ENCODE peak calls at places on chromosome 2, in eight cellular contexts. Y is neural progenitor cell; M is OCI-LY7; W is psoas muscle; T is GM06990; Z is right cardiac atrium; E is cardiac muscle cell; K is CD8-positive, alpha-beta T cell. N is an unnamed sample.

GRCh38 chr2:1991706-1992245 is 247.5 kb upstream of the PXDN start:
- DNase-seq in T (no peak), Z (no peak), M (no peak), E (no peak), K (no peak), Y (no peak), W (no peak), N (no peak)

GRCh38 chr2:33322099-33322498 is 154.3 kb upstream of the RASGRP3 start:
- DNase-seq in Y (no peak), K (no peak), T (no peak), E (peak), M (no peak), Z (no peak), W (no peak), N (no peak)

GRCh38 chr2:121350884-121351283 is 65.9 kb upstream of the TFCP2L1 start:
- DNase-seq in W (no peak), Y (no peak), T (no peak), Z (no peak), M (no peak), K (no peak), E (no peak), N (no peak)

GRCh38 chr2:28366496-28367282 is 26.0 kb upstream of the FOSL2 start:
- DNase-seq in K (peak), M (no peak), T (no peak), Z (no peak), Y (no peak), E (peak), W (peak), N (peak)

GRCh38 chr2:100675373-100675772 is 112.6 kb downstream of the PDCL3 start:
- DNase-seq in Z (no peak), Y (no peak), M (no peak), K (no peak), T (no peak), W (no peak), E (no peak), N (no peak)

GRCh38 chr2:37168217-37168981 is 11.6 kb upstream of the EIF2AK2 start:
- DNase-seq in W (no peak), K (no peak), E (peak), Y (peak), T (no peak), M (peak), Z (no peak), N (no peak)

GRCh38 chr2:218891275-218892135 is 10.9 kb downstream of the WNT10A start:
- DNase-seq in K (no peak), W (no peak), T (no peak), M (no peak), E (no peak), Y (no peak), Z (no peak), N (no peak)

GRCh38 chr2:234998404-234999211 is 46.8 kb downstream of the SH3BP4 start:
- DNase-seq in Z (no peak), E (peak), Y (peak), W (peak), M (no peak), K (no peak), T (no peak), N (no peak)

GRCh38 chr2:190947711-190948251 is 66.2 kb downstream of the STAT1 start:
- DNase-seq in Y (no peak), E (peak), Z (no peak), K (no peak), T (peak), W (no peak), M (no peak), N (peak)

GRCh38 chr2:56184500-56184996 is 758 bp downstream of the CCDC85A start:
- DNase-seq in Z (no peak), Y (peak), W (peak), T (peak), K (no peak), E (peak), M (no peak), N (no peak)

GRCh38 chr2:187658952-187659525 is 104.8 kb upstream of the TFPI start:
- DNase-seq in T (no peak), Y (peak), M (peak), Z (no peak), W (no peak), K (no peak), E (peak), N (peak)

GRCh38 chr2:203394519-203395227 is 66.5 kb downstream of the ABI2 start:
- DNase-seq in Z (no peak), Y (peak), K (no peak), E (no peak), W (no peak), T (no peak), M (no peak), N (peak)

GRCh38 chr2:104340162-104340561 is 513.8 kb upstream of the POU3F3 start:
- DNase-seq in K (no peak), W (no peak), M (no peak), T (no peak), Y (no peak), E (no peak), Z (no peak), N (no peak)

GRCh38 chr2:96802281-96802595 is 13.8 kb upstream of the CNNM3 start:
- DNase-seq in K (no peak), W (peak), E (no peak), M (peak), T (peak), Z (no peak), Y (no peak), N (no peak)

GRCh38 chr2:10548626-10549025 is 100.5 kb upstream of the ODC1 start:
- DNase-seq in Y (no peak), M (no peak), Z (no peak), K (no peak), E (no peak), W (no peak), T (no peak), N (no peak)

GRCh38 chr2:9703701-9704221 is 73.0 kb upstream of the YWHAQ start:
- DNase-seq in Z (no peak), T (no peak), K (no peak), Y (no peak), E (no peak), W (no peak), M (no peak), N (no peak)

GRCh38 chr2:101520246-101520645 is 45.3 kb upstream of the RFX8 start:
- DNase-seq in Z (no peak), W (no peak), M (no peak), T (no peak), K (no peak), E (no peak), Y (no peak), N (peak)

GRCh38 chr2:113822087-113822805 is 65.8 kb upstream of the SLC35F5 start:
- DNase-seq in M (no peak), Y (no peak), T (no peak), E (no peak), Z (no peak), K (no peak), W (no peak), N (no peak)

GRCh38 chr2:231701456-231702373 is 6.6 kb upstream of the PTMA start:
- DNase-seq in T (no peak), M (no peak), Z (peak), Y (peak), W (peak), E (no peak), K (no peak), N (no peak)

GRCh38 chr2:164134368-164134767 is 398.6 kb upstream of the FIGN start:
- DNase-seq in T (no peak), K (no peak), W (no peak), M (no peak), Z (no peak), Y (no peak), E (no peak), N (no peak)

GRCh38 chr2:132849118-132849517 is 179.1 kb upstream of the LYPD1 start:
- DNase-seq in Y (no peak), T (no peak), E (no peak), K (no peak), W (no peak), M (no peak), Z (no peak), N (no peak)

GRCh38 chr2:179273461-179273962 is 8.9 kb upstream of the SESTD1 start:
- DNase-seq in E (no peak), Z (no peak), Y (no peak), W (no peak), T (no peak), M (no peak), K (no peak), N (no peak)

GRCh38 chr2:147083661-147084060 is 761.2 kb upstream of the ACVR2A start:
- DNase-seq in T (no peak), W (no peak), Z (no peak), M (no peak), K (no peak), Y (no peak), E (no peak), N (no peak)

GRCh38 chr2:218516614-218517013 is 51.5 kb downstream of the USP37 start:
- DNase-seq in E (no peak), M (peak), Z (no peak), T (no peak), K (no peak), Y (peak), W (no peak), N (peak)

GRCh38 chr2:164479460-164479859 is 141.8 kb downstream of the GRB14 start:
- DNase-seq in Z (peak), M (no peak), E (peak), K (no peak), Y (peak), T (no peak), W (no peak), N (peak)

GRCh38 chr2:70553584-70554337 is at the start of gene TGFA:
- DNase-seq in K (peak), E (peak), W (peak), T (peak), M (no peak), Z (peak), Y (peak), N (no peak)

GRCh38 chr2:85790032-85790431 is 36.2 kb downstream of the ATOH8 start:
- DNase-seq in T (no peak), Z (no peak), M (no peak), W (no peak), E (no peak), Y (no peak), K (no peak), N (no peak)

DNA sequence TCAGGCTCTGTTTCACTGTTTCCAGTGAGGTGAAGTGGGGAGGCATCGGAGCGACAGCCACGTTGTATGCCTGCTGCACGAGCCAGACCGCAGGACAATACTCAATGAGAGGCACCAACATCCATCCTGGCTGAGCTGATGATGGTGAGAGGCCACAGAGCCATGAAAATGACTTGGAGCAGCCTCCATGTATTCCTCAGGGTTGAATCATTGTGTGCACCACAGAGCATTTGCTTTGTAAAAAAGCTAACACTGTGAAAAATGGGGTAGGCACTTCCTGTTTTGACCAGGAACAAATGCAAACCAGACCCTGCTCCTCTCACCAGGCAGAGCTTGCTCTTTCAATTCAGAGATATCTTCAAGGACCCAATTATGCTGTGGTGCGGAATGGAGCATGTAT is 87.2 kb downstream of the LPIN1 start:
- DNase-seq in Y (no peak), T (no peak), M (peak), K (no peak), W (no peak), Z (no peak), E (no peak), N (no peak)
- H3K4me3 ChIP-seq in Y (no peak), T (no peak), M (peak), K (no peak), W (no peak), Z (no peak), E (no peak), N (no peak)

DNA sequence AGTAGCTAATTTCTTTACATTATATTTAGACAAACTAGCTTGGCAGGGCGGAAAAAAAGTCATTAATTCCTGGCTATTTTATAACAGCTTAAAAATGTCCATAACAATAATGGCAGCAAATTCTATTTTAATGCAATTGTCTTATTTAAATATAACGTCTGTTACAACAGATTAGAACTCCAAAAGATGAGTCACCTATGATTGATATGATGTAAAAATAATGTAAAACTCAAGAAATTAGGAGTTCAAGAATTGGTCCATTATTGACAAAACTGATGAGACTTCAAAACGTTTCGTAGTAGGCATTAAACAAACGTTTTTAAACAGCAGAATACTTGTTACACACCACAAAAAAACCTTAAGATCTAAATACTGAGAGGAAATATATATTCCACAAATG is 2.7 kb downstream of the XPO1 start:
- DNase-seq in E (no peak), W (no peak), K (no peak), Z (no peak), T (no peak), M (no peak), Y (no peak), N (no peak)
- H3K4me3 ChIP-seq in E (peak), W (peak), K (peak), Z (peak), T (peak), M (peak), Y (peak), N (peak)

GRCh38 chr2:144521702-144522101 is 1.8 kb upstream of the ZEB2 start:
- DNase-seq in K (no peak), Y (no peak), E (no peak), Z (no peak), T (no peak), W (no peak), M (no peak), N (no peak)
- H3K4me3 ChIP-seq in K (no peak), Y (no peak), E (no peak), Z (peak), T (no peak), W (peak), M (no peak), N (no peak)

GRCh38 chr2:19350678-19351401 is 7.6 kb downstream of the OSR1 start:
- DNase-seq in T (no peak), W (no peak), M (no peak), Y (no peak), K (no peak), E (no peak), Z (no peak), N (no peak)
- H3K4me3 ChIP-seq in T (no peak), W (peak), M (no peak), Y (peak), K (no peak), E (no peak), Z (peak), N (no peak)

DNA sequence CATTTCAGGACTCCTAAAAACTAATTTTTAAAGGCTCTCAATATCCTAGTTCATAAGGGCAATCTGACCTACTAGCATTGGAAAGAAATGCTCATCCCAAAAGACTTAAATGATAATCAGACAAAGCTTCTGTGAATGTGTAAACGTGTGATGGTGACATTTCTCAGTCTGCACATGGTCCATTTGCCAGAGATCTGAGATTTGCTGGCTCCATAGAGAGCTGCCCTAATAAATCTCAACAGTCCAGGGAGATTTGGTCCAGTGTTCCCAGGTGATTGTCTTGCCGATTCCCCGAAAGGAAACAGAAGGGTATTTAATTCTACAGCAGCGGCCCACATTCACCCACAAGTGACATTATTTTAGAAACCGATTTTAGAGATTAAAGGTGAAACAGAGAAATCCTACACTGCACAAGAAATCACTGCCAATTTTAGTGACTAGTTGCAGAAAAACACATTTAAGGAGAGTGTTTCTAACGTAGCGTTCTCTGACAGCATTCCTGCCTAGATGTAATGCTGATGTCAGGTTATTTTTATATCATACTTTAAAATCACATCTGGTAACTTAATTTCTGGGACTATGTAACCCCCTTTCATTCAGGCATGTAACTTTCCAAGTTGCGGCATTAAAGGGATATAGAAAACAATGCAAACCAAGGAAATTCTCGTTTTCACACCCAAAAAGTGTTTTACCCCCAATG is 231.8 kb upstream of the FN1 start:
- DNase-seq in T (no peak), E (no peak), M (no peak), Y (no peak), W (no peak), Z (no peak), K (no peak), N (no peak)
- H3K4me3 ChIP-seq in T (no peak), E (no peak), M (no peak), Y (no peak), W (no peak), Z (no peak), K (no peak), N (no peak)

DNA sequence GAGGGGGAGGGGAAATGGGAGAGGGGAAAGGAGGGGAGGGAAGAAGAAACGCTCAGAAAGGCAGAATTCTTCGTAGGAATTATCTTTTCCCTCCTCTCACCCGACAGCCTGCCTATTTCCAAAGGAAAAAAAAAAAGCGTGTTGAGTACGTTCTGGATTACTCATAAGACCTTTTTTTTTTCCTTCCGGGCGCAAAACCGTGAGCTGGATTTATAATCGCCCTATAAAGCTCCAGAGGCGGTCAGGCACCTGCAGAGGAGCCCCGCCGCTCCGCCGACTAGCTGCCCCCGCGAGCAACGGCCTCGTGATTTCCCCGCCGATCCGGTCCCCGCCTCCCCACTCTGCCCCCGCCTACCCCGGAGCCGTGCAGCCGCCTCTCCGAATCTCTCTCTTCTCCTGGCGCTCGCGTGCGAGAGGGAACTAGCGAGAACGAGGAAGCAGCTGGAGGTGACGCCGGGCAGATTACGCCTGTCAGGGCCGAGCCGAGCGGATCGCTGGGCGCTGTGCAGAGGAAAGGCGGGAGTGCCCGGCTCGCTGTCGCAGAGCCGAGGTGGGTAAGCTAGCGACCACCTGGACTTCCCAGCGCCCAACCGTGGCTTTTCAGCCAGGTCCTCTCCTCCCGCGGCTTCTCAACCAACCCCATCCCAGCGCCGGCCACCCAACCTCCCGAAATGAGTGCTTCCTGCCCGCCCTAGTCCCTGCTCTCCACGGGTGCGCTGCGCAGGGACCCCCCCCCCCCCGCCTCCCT is at the start of gene GAD1:
- DNase-seq in T (peak), W (peak), Y (peak), E (peak), Z (no peak), K (peak), M (no peak), N (peak)
- H3K4me3 ChIP-seq in T (peak), W (peak), Y (peak), E (peak), Z (peak), K (peak), M (no peak), N (peak)

GRCh38 chr2:12701786-12702660 is 14.7 kb upstream of the TRIB2 start:
- DNase-seq in Y (no peak), T (no peak), Z (no peak), M (no peak), E (no peak), W (no peak), K (no peak), N (no peak)

GRCh38 chr2:12704378-12704777 is 12.4 kb upstream of the TRIB2 start:
- DNase-seq in E (no peak), K (no peak), T (no peak), Y (no peak), W (no peak), M (no peak), Z (no peak), N (no peak)

GRCh38 chr2:12697617-12698016 is 19.1 kb upstream of the TRIB2 start:
- DNase-seq in Y (no peak), K (no peak), Z (no peak), E (no peak), W (no peak), T (no peak), M (no peak), N (no peak)

GRCh38 chr2:12702661-12703121 is 14.0 kb upstream of the TRIB2 start:
- DNase-seq in W (no peak), Y (peak), E (no peak), Z (peak), T (no peak), K (no peak), M (no peak), N (no peak)

DNA sequence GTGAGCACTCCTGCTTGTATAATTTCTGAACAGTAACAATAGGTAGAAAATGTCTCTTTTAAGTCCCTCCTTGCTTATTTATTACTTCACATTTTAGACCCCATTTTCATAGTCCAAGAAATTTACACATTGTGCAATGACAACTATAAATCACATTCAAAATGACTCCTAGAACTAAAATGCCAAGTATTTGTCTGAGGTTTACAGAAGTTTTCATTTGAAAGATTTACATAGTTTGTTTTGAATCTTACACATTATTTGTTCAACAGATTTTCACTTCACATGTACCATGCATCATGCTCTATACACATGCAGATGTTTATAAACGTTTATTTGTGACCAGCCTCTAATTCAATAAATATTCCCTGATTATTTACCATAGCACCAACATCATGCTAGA is 15.7 kb upstream of the TRIB2 start:
- DNase-seq in Y (no peak), E (no peak), K (no peak), Z (no peak), W (no peak), T (no peak), M (no peak), N (no peak)
- H3K4me3 ChIP-seq in Y (no peak), E (no peak), K (no peak), Z (no peak), W (no peak), T (no peak), M (no peak), N (no peak)

DNA sequence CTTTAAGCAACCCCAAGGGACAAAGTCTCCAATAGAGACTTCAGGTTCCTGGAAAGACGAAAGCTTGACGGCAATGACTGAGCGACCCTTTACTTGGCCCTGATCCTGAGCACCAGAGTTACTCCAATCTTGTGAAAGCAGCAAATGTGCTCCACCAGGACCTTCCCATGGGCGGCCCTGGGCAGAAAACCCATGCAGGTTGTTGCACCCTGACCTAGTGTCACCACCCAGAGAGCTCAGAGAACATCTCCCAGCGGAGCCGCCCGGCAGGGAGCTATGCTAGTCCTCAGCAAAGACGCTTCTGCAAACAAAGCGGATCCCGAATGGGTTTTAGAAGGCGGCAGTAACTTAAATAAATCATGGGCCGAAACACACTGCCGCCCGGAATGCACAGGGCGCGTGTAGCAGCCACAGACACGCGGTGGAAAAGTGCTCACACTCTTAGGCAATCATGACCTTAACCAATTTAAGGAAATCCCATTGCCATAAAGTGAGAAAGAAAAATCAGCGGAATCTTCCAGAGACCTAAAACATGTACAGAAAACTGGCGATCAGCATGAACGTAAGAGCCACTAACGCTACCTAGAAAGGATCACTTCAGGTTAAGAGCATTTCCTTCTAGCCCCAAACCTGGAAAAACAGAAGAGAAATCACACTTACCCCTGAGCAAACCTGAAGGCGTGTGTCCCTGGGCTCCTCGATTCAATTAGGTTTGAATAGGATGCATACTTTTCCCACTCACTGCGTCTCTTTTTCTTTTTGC is 490 bp downstream of the COL6A3 start:
- DNase-seq in Y (no peak), W (no peak), Z (no peak), T (no peak), E (no peak), K (no peak), M (no peak), N (no peak)
- H3K4me3 ChIP-seq in Y (no peak), W (peak), Z (peak), T (no peak), E (no peak), K (no peak), M (no peak), N (no peak)